ENCODE peak calls at places on chromosomes 16 and 17, in four cellular contexts. O is suprapubic skin, A is right cardiac atrium, L is fibroblast of lung. K is an unnamed sample.

GRCh38 chr17:46766493-46767491 is 51.7 kb downstream of the WNT3 start:
- DNase-seq in L (no peak), A (no peak), O (peak; percentile 65), K (no peak)

GRCh38 chr17:45813051-45813731 is 29.1 kb downstream of the CRHR1 start:
- DNase-seq in A (no peak), L (no peak), O (no peak), K (peak; percentile 15)

GRCh38 chr17:39867084-39867890 is 715 bp upstream of the ZPBP2 start:
- DNase-seq in A (no peak), L (no peak), O (no peak), K (no peak)

GRCh38 chr17:27456681-27457404 is 595 bp downstream of the KSR1 start:
- DNase-seq in L (no peak), O (no peak), A (peak; percentile 31), K (peak; percentile 49)

GRCh38 chr17:45332989-45333701 is 16.3 kb upstream of the MAP3K14 start:
- DNase-seq in L (peak; percentile 52), A (no peak), O (peak; percentile 49), K (no peak)

GRCh38 chr17:70552230-70552981 is 383.1 kb downstream of the KCNJ2 start:
- DNase-seq in A (no peak), O (no peak), L (peak; percentile 35), K (peak; percentile 85)

GRCh38 chr17:8150194-8151119 is 1.7 kb downstream of the PER1 start:
- DNase-seq in O (no peak), L (no peak), A (peak; percentile 36), K (no peak)

GRCh38 chr17:56395787-56396186 is 197.7 kb upstream of the NOG start:
- DNase-seq in A (no peak), L (no peak), O (no peak), K (no peak)

GRCh38 chr16:88936913-88937666 is 39.9 kb downstream of the CBFA2T3 start:
- DNase-seq in L (no peak), O (no peak), A (peak; percentile 49), K (no peak)

GRCh38 chr16:7037491-7037890 is 295.2 kb upstream of the RBFOX1 start:
- DNase-seq in L (no peak), A (no peak), O (no peak), K (no peak)

GRCh38 chr17:32792207-32792606 is 84.7 kb downstream of the MYO1D start:
- DNase-seq in O (no peak), A (no peak), L (no peak), K (no peak)

GRCh38 chr17:80029235-80029974 is 6.3 kb downstream of the TBC1D16 start:
- DNase-seq in L (peak; percentile 72), O (peak; percentile 96), A (peak; percentile 93), K (peak; percentile 87)

GRCh38 chr17:10073026-10073425 is 125.4 kb downstream of the GAS7 start:
- DNase-seq in O (no peak), L (no peak), A (no peak), K (no peak)

GRCh38 chr17:15323147-15323546 is 18.2 kb downstream of the TEKT3 start:
- DNase-seq in A (no peak), O (no peak), L (no peak), K (no peak)

GRCh38 chr16:53220585-53220984 is 165.8 kb downstream of the CHD9 start:
- DNase-seq in A (no peak), O (no peak), L (peak; percentile 53), K (peak; percentile 47)

GRCh38 chr16:77998350-77999023 is 23.9 kb upstream of the CLEC3A start:
- DNase-seq in A (no peak), L (no peak), O (no peak), K (no peak)
- H3K9me3 ChIP-seq in A (no peaks in the 10 kb centered on the region), L (no peaks in the 10 kb centered on the region), O (no peaks in the 10 kb centered on the region), K (peaks cover 10% of the 10 kb centered on the region)

DNA sequence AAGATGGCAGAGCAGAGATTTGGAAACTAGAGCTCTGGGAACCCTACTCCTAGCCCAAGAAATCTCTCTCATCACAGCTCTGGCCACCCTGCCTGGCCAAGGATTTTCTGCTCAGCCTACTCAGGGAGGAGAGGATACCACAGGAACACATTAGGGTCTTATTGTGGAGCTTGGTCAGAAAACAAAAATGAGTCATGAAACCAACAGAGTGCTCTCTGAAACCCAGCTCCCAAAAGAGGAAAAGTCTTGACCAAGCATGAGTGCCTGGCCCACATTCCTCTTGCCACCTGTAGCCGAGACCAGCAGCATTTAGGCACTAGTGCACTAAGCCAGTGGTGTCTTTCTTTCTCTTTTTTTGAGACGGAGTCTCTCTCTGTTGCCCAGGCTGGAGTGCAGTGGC is 18.1 kb downstream of the SLC13A5 start:
- DNase-seq in O (no peak), L (no peak), A (no peak), K (no peak)
- H3K9me3 ChIP-seq in O (no peaks in the 10 kb centered on the region), L (no peaks in the 10 kb centered on the region), A (no peaks in the 10 kb centered on the region), K (peaks cover 2% of the 10 kb centered on the region)

DNA sequence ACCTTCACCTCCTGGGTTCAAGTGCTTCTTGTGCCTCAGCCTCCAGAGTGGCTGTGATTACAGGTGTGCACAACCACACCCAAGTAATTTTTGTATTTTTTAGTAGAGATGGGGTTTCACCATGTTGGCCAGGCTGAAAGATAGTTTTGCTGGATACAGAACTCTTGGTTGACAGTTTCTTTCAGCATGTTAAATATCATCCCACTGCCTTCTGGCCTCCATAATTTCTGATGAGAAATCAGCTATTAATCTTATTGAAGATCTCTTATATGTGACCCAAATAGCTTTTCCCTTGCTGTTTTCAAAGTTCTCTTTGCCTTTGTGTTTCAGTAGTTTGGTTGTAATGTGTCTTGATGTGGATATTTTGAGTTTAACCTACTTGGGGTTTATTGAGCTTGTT is 50.3 kb upstream of the BRD7 start:
- DNase-seq in L (no peak), A (no peak), O (no peak), K (no peak)
- H3K9me3 ChIP-seq in L (no peaks in the 10 kb centered on the region), A (peaks cover 2% of the 10 kb centered on the region), O (peaks cover 15% of the 10 kb centered on the region), K (peaks cover 44% of the 10 kb centered on the region)

DNA sequence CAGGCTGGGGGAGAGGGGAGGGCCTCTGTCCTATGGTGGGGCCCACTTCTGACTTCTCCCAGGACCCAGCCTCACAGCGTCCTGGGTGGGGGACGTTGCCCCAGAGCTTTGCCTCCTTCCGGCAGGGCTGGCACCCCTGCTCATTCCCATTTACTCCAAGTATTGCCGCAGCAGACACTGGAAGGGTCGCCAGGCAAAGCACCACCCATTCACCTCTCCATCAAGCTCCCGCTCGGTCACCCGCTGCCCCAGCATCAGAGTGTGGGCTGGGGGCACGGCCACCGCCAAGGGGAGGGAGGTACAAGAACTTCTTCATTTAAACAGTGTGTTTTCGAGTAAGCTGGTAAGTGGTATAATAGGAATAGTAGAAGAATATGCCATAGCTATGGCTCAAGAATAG is 52.8 kb upstream of the GNG13 start:
- DNase-seq in O (no peak), L (no peak), A (peak; percentile 11), K (no peak)
- H3K9me3 ChIP-seq in O (no peaks in the 10 kb centered on the region), L (no peaks in the 10 kb centered on the region), A (no peaks in the 10 kb centered on the region), K (no peaks in the 10 kb centered on the region)

GRCh38 chr16:12066823-12067222 is 90.3 kb downstream of the SNX29 start:
- DNase-seq in A (no peak), O (no peak), L (no peak), K (no peak)
- H3K9me3 ChIP-seq in A (no peaks in the 10 kb centered on the region), O (no peaks in the 10 kb centered on the region), L (no peaks in the 10 kb centered on the region), K (no peaks in the 10 kb centered on the region)

K was measured in adipocyte.